ENCODE peak calls at places on chromosomes 13 and 19, in nine cellular contexts. K is SK-N-SH, I is OCI-LY7, G is PC-3, W is GM23338, M is HCT116, L is hepatocyte, Y is GM23248, X is MM.1S. J is an unnamed sample.

GRCh38 chr19:57320180-57321084 is at the start of gene ZNF543:
- DNase-seq in W (peak; percentile 99), I (peak; percentile 96), M (peak; percentile 92), Y (peak; percentile 100), K (peak; percentile 98), X (peak; percentile 97), G (peak; percentile 98), L (peak; percentile 98), J (peak; percentile 99)

GRCh38 chr13:48125794-48126228 is 30.9 kb upstream of the MED4 start:
- DNase-seq in X (no peak), Y (peak; percentile 70), K (no peak), L (peak; percentile 39), I (no peak), G (no peak), W (no peak), M (no peak), J (no peak)

GRCh38 chr19:3344608-3345598 is 21.5 kb upstream of the NFIC start:
- DNase-seq in L (no peak), G (no peak), W (no peak), K (no peak), Y (no peak), I (no peak), X (no peak), M (no peak), J (no peak)

GRCh38 chr13:49220035-49220855 is at the start of gene MLNR:
- DNase-seq in L (peak; percentile 46), G (no peak), X (no peak), Y (peak; percentile 52), M (no peak), W (peak; percentile 76), K (peak; percentile 86), I (no peak), J (peak; percentile 76)

GRCh38 chr19:15331419-15332310 is 674 bp downstream of the BRD4 start:
- DNase-seq in K (peak; percentile 88), X (peak; percentile 52), M (no peak), I (peak; percentile 71), Y (peak; percentile 80), G (peak; percentile 43), W (peak; percentile 55), L (peak; percentile 84), J (peak; percentile 74)

GRCh38 chr19:30069535-30070197 is 127.6 kb downstream of the URI1 start:
- DNase-seq in K (no peak), X (no peak), W (no peak), I (no peak), L (no peak), G (no peak), Y (no peak), M (no peak), J (no peak)

GRCh38 chr19:34649886-34650543 is 26.9 kb downstream of the SCGB2B2 start:
- DNase-seq in K (no peak), L (no peak), Y (no peak), I (no peak), G (peak; percentile 31), X (no peak), M (peak; percentile 34), W (no peak), J (no peak)

GRCh38 chr13:104086205-104086604 is 1020.0 kb upstream of the SLC10A2 start:
- DNase-seq in I (no peak), W (no peak), L (no peak), K (peak; percentile 20), X (no peak), G (no peak), Y (no peak), M (no peak), J (no peak)

GRCh38 chr19:7860902-7861618 is 13.1 kb downstream of the PRR36 start:
- DNase-seq in W (peak; percentile 56), Y (no peak), I (no peak), M (no peak), L (no peak), G (no peak), K (no peak), X (no peak), J (no peak)

GRCh38 chr19:7863971-7864718 is 10.0 kb downstream of the PRR36 start:
- DNase-seq in L (no peak), W (no peak), Y (no peak), X (no peak), I (no peak), G (no peak), K (no peak), M (no peak), J (no peak)

GRCh38 chr19:7863157-7863970 is 10.8 kb downstream of the PRR36 start:
- DNase-seq in I (no peak), K (no peak), X (no peak), M (no peak), Y (no peak), G (no peak), W (peak; percentile 64), L (no peak), J (peak; percentile 73)

GRCh38 chr19:7861619-7862412 is 12.4 kb downstream of the PRR36 start:
- DNase-seq in L (no peak), X (no peak), M (no peak), W (peak; percentile 80), K (no peak), Y (no peak), I (no peak), G (no peak), J (peak; percentile 64)

DNA sequence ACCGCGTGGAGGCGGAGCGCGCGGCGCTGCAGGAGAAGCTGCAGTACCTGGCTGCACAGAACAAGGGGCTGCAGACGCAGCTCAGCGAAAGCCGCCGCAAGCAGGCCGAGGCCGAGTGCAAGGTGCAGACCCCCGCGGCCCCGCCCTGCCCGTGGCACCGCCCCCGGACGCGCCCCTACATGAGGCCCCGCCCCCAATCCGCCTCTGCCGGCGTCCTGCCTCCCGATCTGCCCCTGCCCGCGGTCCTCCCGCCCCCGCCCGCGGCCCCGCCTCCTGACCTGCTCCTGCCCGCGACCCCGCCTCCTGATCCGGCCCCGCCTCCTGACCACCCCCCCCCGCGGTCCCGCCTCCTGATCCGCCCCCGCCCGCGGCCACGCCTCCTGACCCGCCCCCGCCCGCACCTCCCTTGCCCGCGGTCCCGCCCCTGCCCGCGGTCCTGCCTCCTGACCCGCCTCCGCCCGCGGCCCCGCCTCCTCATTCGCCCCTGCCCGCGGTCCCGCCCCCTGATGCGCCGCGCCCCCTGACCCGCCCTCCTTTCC is 11.7 kb downstream of the PRR36 start:
- DNase-seq in M (peak; percentile 54), G (no peak), K (peak; percentile 99), Y (peak; percentile 56), L (peak; percentile 93), I (peak; percentile 84), X (peak; percentile 42), W (peak; percentile 97), J (peak; percentile 96)
- TF ChIP-seq EZH2phosphoT487 in M (no peak), G (no peak), K (no peak), Y (no peak), L (no peak), I (no peak), X (no peak), W (no peak), J (no peak)

GRCh38 chr13:43157796-43158195 is 134.4 kb downstream of the DNAJC15 start:
- DNase-seq in I (no peak), L (no peak), X (no peak), G (no peak), K (no peak), M (no peak), Y (peak; percentile 37), W (no peak), J (no peak)

GRCh38 chr13:43154083-43154739 is 130.8 kb downstream of the DNAJC15 start:
- DNase-seq in G (peak; percentile 18), X (no peak), Y (no peak), L (no peak), K (no peak), W (no peak), I (no peak), M (no peak), J (no peak)

GRCh38 chr13:43156916-43157315 is 133.5 kb downstream of the DNAJC15 start:
- DNase-seq in M (no peak), X (no peak), W (no peak), G (no peak), I (no peak), Y (no peak), K (no peak), L (no peak), J (no peak)

GRCh38 chr13:43154839-43155238 is 131.5 kb downstream of the DNAJC15 start:
- DNase-seq in G (no peak), X (no peak), M (no peak), Y (no peak), W (no peak), L (no peak), I (no peak), K (no peak), J (no peak)

GRCh38 chr13:43153436-43154082 is 130.2 kb downstream of the DNAJC15 start:
- DNase-seq in L (peak; percentile 35), M (no peak), X (no peak), K (no peak), I (no peak), G (peak; percentile 88), Y (peak; percentile 33), W (no peak), J (no peak)
- H3K36me3 ChIP-seq in L (no peaks in the 10 kb centered on the region), M (no peaks in the 10 kb centered on the region), X (no peaks in the 10 kb centered on the region), K (no peaks in the 10 kb centered on the region), I (no peaks in the 10 kb centered on the region), G (no peaks in the 10 kb centered on the region), Y (no peaks in the 10 kb centered on the region), W (no peaks in the 10 kb centered on the region), J (no peaks in the 10 kb centered on the region)

GRCh38 chr13:110677731-110678545 is 28.0 kb downstream of the CARS2 start:
- DNase-seq in L (no peak), W (no peak), Y (no peak), I (no peak), K (no peak), M (no peak), G (no peak), X (no peak), J (no peak)

GRCh38 chr13:110680852-110681251 is 25.1 kb downstream of the CARS2 start:
- DNase-seq in W (peak; percentile 80), X (peak; percentile 41), M (peak; percentile 10), Y (peak; percentile 51), I (peak; percentile 35), L (no peak), K (peak; percentile 69), G (peak; percentile 26), J (peak; percentile 46)

GRCh38 chr13:110681868-110682550 is 23.9 kb downstream of the CARS2 start:
- DNase-seq in L (no peak), I (no peak), G (no peak), Y (no peak), W (no peak), K (no peak), M (no peak), X (no peak), J (no peak)

GRCh38 chr13:110676511-110677204 is 29.3 kb downstream of the CARS2 start:
- DNase-seq in L (no peak), Y (no peak), K (no peak), I (peak; percentile 61), W (no peak), M (no peak), G (no peak), X (peak; percentile 19), J (no peak)

DNA sequence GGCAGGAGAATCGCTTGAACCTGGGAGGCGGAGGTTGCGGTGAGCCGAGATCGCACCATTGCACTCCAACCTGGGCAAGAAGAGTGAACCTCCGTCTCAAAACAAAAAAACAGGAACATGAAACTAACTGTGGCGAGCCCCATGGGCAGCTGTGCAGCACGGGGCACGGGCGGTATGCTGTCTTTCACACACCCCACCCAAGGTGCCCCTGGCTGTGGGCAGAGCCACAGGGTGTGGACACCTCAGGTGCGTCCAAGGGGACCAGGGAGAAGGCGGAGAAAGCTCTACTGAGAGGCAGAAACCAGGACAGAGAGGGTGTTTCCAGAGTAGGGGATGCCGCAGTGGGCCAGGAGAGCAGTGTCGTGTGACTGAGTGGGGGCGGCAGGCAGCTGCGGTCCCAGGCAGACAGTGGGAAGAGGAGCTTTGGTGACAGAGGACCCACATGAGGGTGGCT is 29.8 kb downstream of the CARS2 start:
- DNase-seq in W (no peak), X (peak; percentile 11), L (no peak), Y (no peak), G (no peak), I (peak; percentile 77), M (no peak), K (no peak), J (no peak)
- H3K4me2 ChIP-seq in W (no peak overlapping the region), X (peak overlapping the region; percentile 32), L (no peak overlapping the region), Y (no peak overlapping the region), G (no peak overlapping the region), I (peak overlapping the region; percentile 90), M (no peak overlapping the region), K (no peak overlapping the region), J (no peak overlapping the region)

GRCh38 chr19:12985049-12985776 is 10.1 kb upstream of the NFIX start:
- DNase-seq in Y (peak; percentile 88), L (peak; percentile 59), M (peak; percentile 70), K (no peak), G (no peak), W (no peak), I (no peak), X (peak; percentile 51), J (peak; percentile 36)
- TF ChIP-seq EZH2phosphoT487 in Y (no peak), L (no peak), M (no peak), K (no peak), G (no peak), W (no peak), I (no peak), X (no peak), J (no peak)

J was measured in neural progenitor cell.